ENCODE peak calls at places on chromosomes 1 and 21, in six cellular contexts. S is activated T-cell treated with anti-CD3 and anti-CD28 coated beads for 1 hour; X is stimulated activated CD8-positive, alpha-beta memory T cell treated with anti-CD3 and anti-CD28 coated beads, Interleukin-2, amount 100 ng/mL, for 48 hours; P is neuronal stem cell; M is AML-193; J is heart right ventricle. B is an unnamed sample.

GRCh38 chr1:31715097-31715872 is 11.5 kb upstream of the COL16A1 start:
- DNase-seq in X (no peak), S (no peak), P (peak), J (peak), M (no peak), B (peak)

GRCh38 chr1:43653339-43653738 is 3.4 kb downstream of the KDM4A start:
- DNase-seq in X (no peak), M (peak), J (no peak), P (no peak), S (no peak), B (peak)

GRCh38 chr1:32538887-32539583 is at the start of gene ZBTB8A:
- DNase-seq in P (peak), X (no peak), M (no peak), J (peak), S (no peak), B (peak)

GRCh38 chr21:41965045-41965444 is 11.2 kb upstream of the C2CD2 start:
- DNase-seq in S (no peak), J (no peak), P (no peak), X (no peak), M (no peak), B (no peak)

GRCh38 chr1:90370696-90371095 is 346.4 kb downstream of the BARHL2 start:
- DNase-seq in J (no peak), X (no peak), P (no peak), S (no peak), M (no peak), B (peak)

GRCh38 chr1:98325646-98326441 is 335.7 kb upstream of the SNX7 start:
- DNase-seq in M (no peak), S (no peak), X (no peak), P (no peak), J (peak), B (peak)

GRCh38 chr1:223001653-223002634 is 141.1 kb downstream of the TLR5 start:
- DNase-seq in S (no peak), X (no peak), M (no peak), J (no peak), P (no peak), B (peak)

GRCh38 chr21:27132270-27132669 is 165.4 kb upstream of the ADAMTS5 start:
- DNase-seq in M (no peak), S (no peak), P (no peak), X (no peak), J (no peak), B (no peak)

GRCh38 chr1:63638471-63638870 is 45.3 kb downstream of the PGM1 start:
- DNase-seq in S (no peak), J (no peak), P (no peak), M (no peak), X (no peak), B (peak)